ENCODE peak calls at places on chromosomes 16 and 17, in eight cellular contexts. One of them, this sample, is unnamed. For H3K27me3, the result is how much of the 10 kb centered on the place peaks cover.

GRCh38 chr16:70665806-70666735 is 19.7 kb downstream of the IL34 start:
- DNase-seq in RWPE2: no peak
- DNase-seq in heart left ventricle: no peak
- DNase-seq in AG04450: no peak
- DNase-seq in K562: no peak
- DNase-seq in H9: no peak
- DNase-seq in ascending aorta: peak
- DNase-seq in heart right ventricle: no peak
- DNase-seq in this sample: no peak

GRCh38 chr17:67526700-67527099 is 149.6 kb downstream of the PITPNC1 start:
- DNase-seq in AG04450: no peak
- DNase-seq in ascending aorta: no peak
- DNase-seq in H9: peak
- DNase-seq in heart right ventricle: no peak
- DNase-seq in K562: no peak
- DNase-seq in heart left ventricle: no peak
- DNase-seq in RWPE2: no peak
- DNase-seq in this sample: no peak

GRCh38 chr17:48102700-48103378 is 1.6 kb upstream of the CBX1 start:
- DNase-seq in RWPE2: no peak
- DNase-seq in H9: no peak
- DNase-seq in K562: no peak
- DNase-seq in AG04450: no peak
- DNase-seq in heart right ventricle: no peak
- DNase-seq in heart left ventricle: no peak
- DNase-seq in ascending aorta: no peak
- DNase-seq in this sample: no peak

GRCh38 chr16:81130126-81130525 is 33.9 kb upstream of the GCSH start:
- DNase-seq in ascending aorta: no peak
- DNase-seq in K562: no peak
- DNase-seq in RWPE2: no peak
- DNase-seq in heart right ventricle: no peak
- DNase-seq in H9: no peak
- DNase-seq in heart left ventricle: no peak
- DNase-seq in AG04450: no peak
- DNase-seq in this sample: no peak

GRCh38 chr16:51359141-51359960 is 208.3 kb upstream of the SALL1 start:
- DNase-seq in K562: no peak
- DNase-seq in RWPE2: no peak
- DNase-seq in H9: peak
- DNase-seq in heart right ventricle: peak
- DNase-seq in AG04450: peak
- DNase-seq in ascending aorta: no peak
- DNase-seq in heart left ventricle: no peak
- DNase-seq in this sample: no peak

GRCh38 chr17:81160306-81160705 is 5.0 kb upstream of the PVALEF start:
- DNase-seq in heart right ventricle: peak
- DNase-seq in H9: no peak
- DNase-seq in ascending aorta: no peak
- DNase-seq in AG04450: no peak
- DNase-seq in RWPE2: no peak
- DNase-seq in K562: no peak
- DNase-seq in heart left ventricle: peak
- DNase-seq in this sample: no peak

GRCh38 chr16:84058211-84058610 is 15.6 kb upstream of the SLC38A8 start:
- DNase-seq in heart left ventricle: peak
- DNase-seq in RWPE2: no peak
- DNase-seq in K562: no peak
- DNase-seq in ascending aorta: no peak
- DNase-seq in AG04450: no peak
- DNase-seq in H9: no peak
- DNase-seq in heart right ventricle: no peak
- DNase-seq in this sample: no peak

GRCh38 chr16:69040144-69040909 is 65.1 kb upstream of the HAS3 start:
- DNase-seq in H9: no peak
- DNase-seq in heart right ventricle: no peak
- DNase-seq in ascending aorta: no peak
- DNase-seq in heart left ventricle: no peak
- DNase-seq in RWPE2: no peak
- DNase-seq in K562: no peak
- DNase-seq in AG04450: no peak
- DNase-seq in this sample: no peak

GRCh38 chr17:69141802-69142472 is at the start of gene ABCA6:
- DNase-seq in ascending aorta: no peak
- DNase-seq in K562: no peak
- DNase-seq in RWPE2: no peak
- DNase-seq in heart right ventricle: no peak
- DNase-seq in H9: no peak
- DNase-seq in heart left ventricle: no peak
- DNase-seq in AG04450: no peak
- DNase-seq in this sample: peak

GRCh38 chr16:23359092-23359760 is 57.1 kb downstream of the SCNN1B start:
- DNase-seq in heart right ventricle: no peak
- DNase-seq in K562: no peak
- DNase-seq in ascending aorta: no peak
- DNase-seq in H9: no peak
- DNase-seq in AG04450: no peak
- DNase-seq in heart left ventricle: no peak
- DNase-seq in RWPE2: no peak
- DNase-seq in this sample: no peak

GRCh38 chr17:50037321-50038107 is 18.4 kb upstream of the ITGA3 start:
- DNase-seq in heart right ventricle: peak
- DNase-seq in heart left ventricle: no peak
- DNase-seq in RWPE2: no peak
- DNase-seq in H9: no peak
- DNase-seq in AG04450: no peak
- DNase-seq in K562: no peak
- DNase-seq in ascending aorta: peak
- DNase-seq in this sample: peak

GRCh38 chr16:12120331-12120981 is 143.9 kb downstream of the SNX29 start:
- DNase-seq in ascending aorta: peak
- DNase-seq in RWPE2: no peak
- DNase-seq in H9: no peak
- DNase-seq in heart left ventricle: peak
- DNase-seq in K562: no peak
- DNase-seq in heart right ventricle: no peak
- DNase-seq in AG04450: no peak
- DNase-seq in this sample: peak

GRCh38 chr16:23466162-23466885 is 13.3 kb upstream of the COG7 start:
- DNase-seq in H9: no peak
- DNase-seq in RWPE2: peak
- DNase-seq in K562: no peak
- DNase-seq in ascending aorta: no peak
- DNase-seq in AG04450: peak
- DNase-seq in heart right ventricle: no peak
- DNase-seq in heart left ventricle: no peak
- DNase-seq in this sample: peak

GRCh38 chr16:11614587-11615175 is 28.0 kb upstream of the LITAF start:
- DNase-seq in ascending aorta: no peak
- DNase-seq in heart left ventricle: no peak
- DNase-seq in AG04450: no peak
- DNase-seq in K562: no peak
- DNase-seq in H9: no peak
- DNase-seq in RWPE2: no peak
- DNase-seq in heart right ventricle: no peak
- DNase-seq in this sample: no peak

GRCh38 chr16:5393070-5393469 is 295.5 kb upstream of the EEF2KMT start:
- DNase-seq in heart left ventricle: no peak
- DNase-seq in H9: no peak
- DNase-seq in AG04450: no peak
- DNase-seq in RWPE2: no peak
- DNase-seq in ascending aorta: no peak
- DNase-seq in K562: no peak
- DNase-seq in heart right ventricle: no peak
- DNase-seq in this sample: no peak

GRCh38 chr17:67481808-67482207 is 104.7 kb downstream of the PITPNC1 start:
- DNase-seq in ascending aorta: no peak
- DNase-seq in K562: no peak
- DNase-seq in H9: no peak
- DNase-seq in heart left ventricle: no peak
- DNase-seq in RWPE2: no peak
- DNase-seq in heart right ventricle: no peak
- DNase-seq in AG04450: no peak
- DNase-seq in this sample: no peak

GRCh38 chr17:76820039-76820438 is 48.2 kb upstream of the MGAT5B start:
- DNase-seq in heart right ventricle: no peak
- DNase-seq in RWPE2: no peak
- DNase-seq in AG04450: no peak
- DNase-seq in ascending aorta: no peak
- DNase-seq in heart left ventricle: no peak
- DNase-seq in H9: no peak
- DNase-seq in K562: no peak
- DNase-seq in this sample: no peak

GRCh38 chr17:50096092-50096491 is 941 bp downstream of the PDK2 start:
- DNase-seq in ascending aorta: no peak
- DNase-seq in K562: no peak
- DNase-seq in heart left ventricle: no peak
- DNase-seq in H9: no peak
- DNase-seq in AG04450: no peak
- DNase-seq in RWPE2: peak
- DNase-seq in heart right ventricle: no peak
- DNase-seq in this sample: no peak

GRCh38 chr16:6160871-6161270 is 1063.3 kb upstream of the EEF2KMT start:
- DNase-seq in AG04450: no peak
- DNase-seq in H9: no peak
- DNase-seq in RWPE2: no peak
- DNase-seq in K562: no peak
- DNase-seq in heart left ventricle: no peak
- DNase-seq in heart right ventricle: no peak
- DNase-seq in ascending aorta: no peak
- DNase-seq in this sample: no peak

GRCh38 chr16:28876973-28877641 is 1.2 kb upstream of the ATP2A1 start:
- DNase-seq in heart left ventricle: no peak
- DNase-seq in H9: no peak
- DNase-seq in AG04450: no peak
- DNase-seq in K562: peak
- DNase-seq in heart right ventricle: no peak
- DNase-seq in RWPE2: no peak
- DNase-seq in ascending aorta: no peak
- DNase-seq in this sample: no peak

GRCh38 chr17:5619088-5619740 is 34.9 kb upstream of the NLRP1 start:
- DNase-seq in AG04450: no peak
- DNase-seq in K562: peak
- DNase-seq in ascending aorta: no peak
- DNase-seq in heart right ventricle: no peak
- DNase-seq in RWPE2: no peak
- DNase-seq in H9: no peak
- DNase-seq in heart left ventricle: no peak
- DNase-seq in this sample: no peak

GRCh38 chr17:79920751-79921410 is 81.6 kb upstream of the CBX4 start:
- DNase-seq in H9: no peak
- DNase-seq in K562: no peak
- DNase-seq in AG04450: no peak
- DNase-seq in ascending aorta: no peak
- DNase-seq in heart right ventricle: peak
- DNase-seq in RWPE2: no peak
- DNase-seq in heart left ventricle: no peak
- DNase-seq in this sample: no peak
- H3K27me3 ChIP-seq in H9: under half
- H3K27me3 ChIP-seq in K562: under half
- H3K27me3 ChIP-seq in AG04450: half or more
- H3K27me3 ChIP-seq in ascending aorta: under half
- H3K27me3 ChIP-seq in heart right ventricle: under half
- H3K27me3 ChIP-seq in RWPE2: under half
- H3K27me3 ChIP-seq in heart left ventricle: under half
- H3K27me3 ChIP-seq in this sample: under half

DNA sequence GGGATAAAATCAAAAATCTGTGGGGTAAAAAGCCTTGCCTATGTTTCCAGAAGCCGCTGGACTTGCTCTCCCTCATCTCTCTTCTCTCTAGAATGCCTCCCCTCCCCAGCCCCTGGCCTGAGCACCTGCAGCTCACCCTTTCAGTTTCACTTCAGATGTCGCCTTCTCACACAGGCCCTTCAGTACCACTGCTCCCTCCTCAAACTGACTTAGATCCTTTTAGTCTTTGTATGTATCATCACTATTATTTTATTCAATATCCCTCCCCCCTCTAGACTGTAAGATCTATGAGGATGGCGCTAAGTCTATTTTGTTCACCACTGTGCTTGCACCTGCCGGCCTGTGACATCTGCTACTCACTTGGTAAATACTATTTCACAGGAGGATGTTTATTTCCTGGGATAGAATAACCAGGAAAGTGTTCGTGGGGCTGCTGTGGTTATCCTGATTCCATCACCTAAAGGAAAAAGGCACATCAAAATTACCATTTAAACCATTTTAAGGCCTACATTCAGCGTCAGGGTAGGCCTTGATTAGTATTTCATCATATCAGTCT is 122.3 kb downstream of the MRTFB start:
- DNase-seq in heart left ventricle: no peak
- DNase-seq in heart right ventricle: no peak
- DNase-seq in RWPE2: no peak
- DNase-seq in ascending aorta: no peak
- DNase-seq in H9: no peak
- DNase-seq in AG04450: no peak
- DNase-seq in K562: no peak
- DNase-seq in this sample: no peak
- H3K27ac ChIP-seq in heart left ventricle: no peak
- H3K27ac ChIP-seq in heart right ventricle: no peak
- H3K27ac ChIP-seq in RWPE2: no peak
- H3K27ac ChIP-seq in ascending aorta: no peak
- H3K27ac ChIP-seq in H9: no peak
- H3K27ac ChIP-seq in AG04450: no peak
- H3K27ac ChIP-seq in K562: no peak
- H3K27ac ChIP-seq in this sample: no peak

GRCh38 chr16:1117169-1117900 is 21.3 kb upstream of the C1QTNF8 start:
- DNase-seq in heart right ventricle: no peak
- DNase-seq in AG04450: no peak
- DNase-seq in K562: no peak
- DNase-seq in ascending aorta: no peak
- DNase-seq in H9: no peak
- DNase-seq in heart left ventricle: no peak
- DNase-seq in RWPE2: no peak
- DNase-seq in this sample: no peak
- H3K27me3 ChIP-seq in heart right ventricle: under half
- H3K27me3 ChIP-seq in AG04450: under half
- H3K27me3 ChIP-seq in K562: under half
- H3K27me3 ChIP-seq in ascending aorta: under half
- H3K27me3 ChIP-seq in H9: under half
- H3K27me3 ChIP-seq in heart left ventricle: under half
- H3K27me3 ChIP-seq in RWPE2: under half
- H3K27me3 ChIP-seq in this sample: under half

DNA sequence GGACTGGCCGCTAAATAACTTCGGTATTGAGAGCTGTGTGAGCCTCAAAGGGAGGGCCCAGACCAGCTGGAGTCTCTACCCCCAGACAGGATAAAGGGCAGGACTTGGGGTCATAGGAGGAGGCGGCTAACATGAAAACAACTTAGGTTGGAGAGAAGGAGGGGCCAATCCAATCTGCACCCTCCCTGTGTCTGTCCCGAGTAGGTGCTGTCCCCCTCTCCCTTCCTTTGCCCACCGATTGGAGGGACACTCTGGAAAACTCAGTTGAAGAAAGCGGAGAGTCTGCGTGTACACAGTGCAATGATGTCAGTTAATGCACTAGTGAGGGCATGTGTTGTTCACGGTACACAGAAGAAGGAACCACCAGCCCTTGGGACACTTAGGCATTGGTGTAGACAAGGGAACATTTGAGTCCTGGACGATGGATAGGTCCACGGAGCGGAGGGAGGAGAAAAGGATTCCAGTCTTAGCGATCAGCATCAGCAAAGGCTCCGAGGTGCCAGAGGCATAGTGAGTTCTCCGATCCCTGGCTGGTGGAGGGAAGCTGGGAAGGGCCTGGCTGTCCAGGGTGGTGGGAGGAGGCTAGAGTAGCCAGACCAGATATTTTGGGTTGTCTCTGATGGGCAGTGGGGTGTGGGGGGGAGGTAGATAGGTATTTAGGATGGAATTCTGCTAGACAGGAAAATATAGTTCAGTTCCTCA is 761 bp downstream of the NOL3 start:
- DNase-seq in K562: no peak
- DNase-seq in heart left ventricle: no peak
- DNase-seq in RWPE2: no peak
- DNase-seq in heart right ventricle: no peak
- DNase-seq in H9: no peak
- DNase-seq in ascending aorta: no peak
- DNase-seq in AG04450: no peak
- DNase-seq in this sample: no peak
- H3K27ac ChIP-seq in K562: peak
- H3K27ac ChIP-seq in heart left ventricle: peak
- H3K27ac ChIP-seq in RWPE2: peak
- H3K27ac ChIP-seq in heart right ventricle: peak
- H3K27ac ChIP-seq in H9: no peak
- H3K27ac ChIP-seq in ascending aorta: peak
- H3K27ac ChIP-seq in AG04450: peak
- H3K27ac ChIP-seq in this sample: peak

This sample was measured in brain microvascular endothelial cell.